ENCODE peak calls at places on chromosome 22, in eight cellular contexts. E is astrocyte of the cerebellum; R is effector memory CD8-positive, alpha-beta T cell; I is SJSA1; C is stimulated activated CD8-positive, alpha-beta memory T cell treated with anti-CD3 and anti-CD28 coated beads, Interleukin-7, amount 100 ng/mL, for 1 hour; S is GM13977; Y is fibroblast of the conjunctiva; G is adrenal gland. X is an unnamed sample.

GRCh38 chr22:41447435-41448188 is 1.0 kb upstream of the TOB2 start:
- DNase-seq in E (no peak), R (peak; percentile 44), I (peak; percentile 67), C (peak; percentile 13), S (peak; percentile 55), Y (peak; percentile 22), G (peak; percentile 72), X (peak; percentile 73)

GRCh38 chr22:43835166-43835565 is 23.1 kb upstream of the EFCAB6 start:
- DNase-seq in E (no peak), R (no peak), I (no peak), C (no peak), S (no peak), Y (no peak), G (no peak), X (no peak)

GRCh38 chr22:22235564-22235963 is 9.0 kb upstream of the VPREB1 start:
- DNase-seq in E (no peak), R (peak; percentile 51), I (peak; percentile 13), C (peak; percentile 14), S (peak; percentile 75), Y (no peak), G (no peak), X (peak; percentile 76)

GRCh38 chr22:40606306-40606705 is 30.2 kb downstream of the MRTFA start:
- DNase-seq in E (no peak), R (no peak), I (no peak), C (no peak), S (no peak), Y (no peak), G (no peak), X (no peak)

GRCh38 chr22:36817429-36817783 is 571 bp upstream of the PVALB start:
- DNase-seq in E (no peak), R (no peak), I (no peak), C (no peak), S (no peak), Y (no peak), G (no peak), X (no peak)

GRCh38 chr22:23263651-23264555 is 83.6 kb downstream of the BCR start:
- DNase-seq in E (no peak), R (peak; percentile 74), I (no peak), C (peak; percentile 49), S (no peak), Y (no peak), G (no peak), X (no peak)

GRCh38 chr22:38111941-38112355 is 1.5 kb upstream of the BAIAP2L2 start:
- DNase-seq in E (no peak), R (no peak), I (no peak), C (no peak), S (no peak), Y (no peak), G (no peak), X (no peak)

GRCh38 chr22:23305321-23305910 is 125.1 kb downstream of the BCR start:
- DNase-seq in E (peak; percentile 16), R (no peak), I (peak; percentile 86), C (no peak), S (no peak), Y (no peak), G (peak; percentile 26), X (no peak)

GRCh38 chr22:45816771-45817170 is 145.1 kb downstream of the ATXN10 start:
- DNase-seq in E (no peak), R (no peak), I (no peak), C (no peak), S (no peak), Y (no peak), G (no peak), X (no peak)

GRCh38 chr22:43449831-43450225 is 38.0 kb downstream of the MPPED1 start:
- DNase-seq in E (no peak), R (no peak), I (no peak), C (no peak), S (no peak), Y (no peak), G (no peak), X (no peak)

GRCh38 chr22:21624120-21624879 is 5.5 kb downstream of the YDJC start:
- DNase-seq in E (no peak), R (no peak), I (no peak), C (no peak), S (no peak), Y (no peak), G (no peak), X (no peak)

GRCh38 chr22:50320116-50320515 is 6.7 kb downstream of the DENND6B start:
- DNase-seq in E (no peak), R (no peak), I (no peak), C (no peak), S (no peak), Y (no peak), G (no peak), X (no peak)

X was measured in GM12865.